ENCODE peak calls at places on chromosomes 2 and 18, in nine cellular contexts. A, T, D, B, V, U, S, R and Q are unnamed samples. For H3K36me3, the result is how much of the 10 kb centered on the place peaks cover.

GRCh38 chr2:229340086-229340760 is 69.1 kb upstream of the PID1 start:
- DNase-seq in B (no peak), U (no peak), V (no peak), S (no peak), A (no peak), T (no peak), R (no peak), D (no peak), Q (no peak)

GRCh38 chr2:117850015-117850414 is 35.5 kb downstream of the DDX18 start:
- DNase-seq in S (no peak), T (no peak), B (peak), R (no peak), V (no peak), U (no peak), A (no peak), D (no peak), Q (no peak)

GRCh38 chr18:47510831-47511230 is 259.4 kb upstream of the SKOR2 start:
- DNase-seq in A (no peak), U (no peak), R (no peak), V (no peak), D (no peak), S (no peak), T (no peak), B (no peak), Q (no peak)

GRCh38 chr2:132811148-132811915 is 141.3 kb upstream of the LYPD1 start:
- DNase-seq in R (no peak), A (no peak), S (no peak), D (no peak), T (no peak), B (no peak), V (no peak), U (no peak), Q (no peak)

GRCh38 chr2:241558532-241559488 is at the start of gene BOK:
- DNase-seq in R (no peak), D (peak), B (peak), S (peak), U (no peak), A (peak), T (peak), V (no peak), Q (peak)

GRCh38 chr2:72130671-72131360 is 16.8 kb downstream of the CYP26B1 start:
- DNase-seq in V (no peak), A (peak), T (no peak), S (no peak), D (no peak), R (no peak), B (peak), U (no peak), Q (peak)

GRCh38 chr2:30628341-30628740 is 178.9 kb downstream of the CAPN13 start:
- DNase-seq in R (no peak), V (no peak), T (no peak), A (no peak), D (no peak), S (no peak), U (no peak), B (no peak), Q (no peak)

GRCh38 chr2:230441188-230441897 is 25.3 kb downstream of the SP100 start:
- DNase-seq in B (no peak), A (no peak), D (peak), V (peak), R (no peak), T (no peak), S (no peak), U (no peak), Q (no peak)

GRCh38 chr2:49832555-49832954 is 678.2 kb upstream of the FSHR start:
- DNase-seq in U (no peak), R (no peak), V (no peak), B (no peak), D (no peak), A (no peak), S (no peak), T (peak), Q (no peak)

GRCh38 chr18:3245853-3246635 is 1.6 kb upstream of the MYL12A start:
- DNase-seq in S (peak), V (peak), T (peak), B (peak), D (peak), R (peak), A (peak), U (peak), Q (peak)

GRCh38 chr2:170123593-170123992 is 54.4 kb upstream of the MYO3B start:
- DNase-seq in R (no peak), S (no peak), T (no peak), V (no peak), A (no peak), D (no peak), U (no peak), B (peak), Q (no peak)

GRCh38 chr2:161223139-161223732 is 63.0 kb downstream of the TANK start:
- DNase-seq in V (no peak), U (no peak), D (no peak), A (no peak), B (peak), T (no peak), S (no peak), R (no peak), Q (no peak)

GRCh38 chr2:219230201-219230540 is 565 bp downstream of the ANKZF1 start:
- DNase-seq in U (peak), T (no peak), D (peak), A (no peak), V (no peak), B (peak), S (peak), R (no peak), Q (peak)

GRCh38 chr2:46545015-46545839 is 65.9 kb downstream of the TMEM247 start:
- DNase-seq in R (no peak), V (no peak), A (no peak), B (no peak), S (no peak), T (no peak), U (no peak), D (no peak), Q (no peak)

GRCh38 chr2:25149646-25150045 is 18.7 kb downstream of the POMC start:
- DNase-seq in S (no peak), D (no peak), V (no peak), U (no peak), T (no peak), A (no peak), B (no peak), R (no peak), Q (no peak)

GRCh38 chr2:32442020-32442467 is 85.2 kb downstream of the BIRC6 start:
- DNase-seq in U (no peak), T (no peak), B (no peak), S (no peak), D (no peak), V (no peak), R (no peak), A (no peak), Q (no peak)

GRCh38 chr2:32430804-32431203 is 74.0 kb downstream of the BIRC6 start:
- DNase-seq in V (no peak), A (no peak), U (no peak), R (no peak), D (no peak), B (no peak), T (no peak), S (no peak), Q (no peak)

GRCh38 chr2:32436150-32436549 is 79.3 kb downstream of the BIRC6 start:
- DNase-seq in D (peak), A (no peak), U (no peak), S (no peak), B (no peak), V (no peak), T (no peak), R (no peak), Q (no peak)
- H3K36me3 ChIP-seq in D (under half), A (half or more), U (half or more), S (half or more), B (under half), V (under half), T (under half), R (under half), Q (half or more)

GRCh38 chr2:226800941-226801784 is 1.5 kb upstream of the IRS1 start:
- DNase-seq in S (peak), U (peak), V (peak), D (peak), B (peak), T (peak), R (peak), A (peak), Q (peak)

GRCh38 chr2:226797989-226798421 is 1.6 kb downstream of the IRS1 start:
- DNase-seq in U (no peak), A (peak), D (no peak), V (no peak), S (peak), T (no peak), B (peak), R (no peak), Q (no peak)

GRCh38 chr2:226798422-226799210 is 1.0 kb downstream of the IRS1 start:
- DNase-seq in V (peak), S (peak), B (peak), A (peak), U (no peak), T (peak), D (peak), R (no peak), Q (peak)

GRCh38 chr2:226799211-226799975 is at the start of gene IRS1:
- DNase-seq in V (peak), D (peak), T (peak), R (peak), B (peak), A (peak), U (peak), S (peak), Q (peak)

GRCh38 chr2:226799976-226800940 is 638 bp upstream of the IRS1 start:
- DNase-seq in R (no peak), U (peak), B (peak), D (no peak), T (no peak), A (peak), V (no peak), S (peak), Q (no peak)
- H3K27ac ChIP-seq in R (no peak), U (peak), B (peak), D (peak), T (peak), A (peak), V (no peak), S (peak), Q (peak)

DNA sequence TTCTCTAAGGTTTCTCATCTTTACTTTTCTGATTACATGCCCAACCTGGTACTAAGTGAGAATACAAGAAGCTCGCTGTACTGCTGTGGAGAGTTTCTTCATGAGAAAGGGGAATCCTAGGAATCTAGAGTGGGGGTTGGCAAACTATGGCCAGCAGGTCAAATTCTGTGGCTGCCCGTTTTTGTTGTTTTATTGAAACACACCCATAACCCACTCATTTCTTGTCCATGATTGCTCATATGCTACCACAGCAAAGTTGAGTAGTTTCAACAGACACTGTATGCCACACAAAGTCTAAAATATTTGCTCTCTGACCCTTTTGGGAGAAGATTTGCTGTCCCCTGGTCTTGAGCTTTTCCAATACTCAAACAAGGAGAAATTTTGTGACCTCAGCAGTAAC is 58.8 kb downstream of the C2orf74 start:
- DNase-seq in A (no peak), U (no peak), S (no peak), V (no peak), T (no peak), D (peak), B (peak), R (no peak), Q (no peak)
- H3K36me3 ChIP-seq in A (half or more), U (under half), S (half or more), V (under half), T (under half), D (under half), B (under half), R (under half), Q (half or more)

DNA sequence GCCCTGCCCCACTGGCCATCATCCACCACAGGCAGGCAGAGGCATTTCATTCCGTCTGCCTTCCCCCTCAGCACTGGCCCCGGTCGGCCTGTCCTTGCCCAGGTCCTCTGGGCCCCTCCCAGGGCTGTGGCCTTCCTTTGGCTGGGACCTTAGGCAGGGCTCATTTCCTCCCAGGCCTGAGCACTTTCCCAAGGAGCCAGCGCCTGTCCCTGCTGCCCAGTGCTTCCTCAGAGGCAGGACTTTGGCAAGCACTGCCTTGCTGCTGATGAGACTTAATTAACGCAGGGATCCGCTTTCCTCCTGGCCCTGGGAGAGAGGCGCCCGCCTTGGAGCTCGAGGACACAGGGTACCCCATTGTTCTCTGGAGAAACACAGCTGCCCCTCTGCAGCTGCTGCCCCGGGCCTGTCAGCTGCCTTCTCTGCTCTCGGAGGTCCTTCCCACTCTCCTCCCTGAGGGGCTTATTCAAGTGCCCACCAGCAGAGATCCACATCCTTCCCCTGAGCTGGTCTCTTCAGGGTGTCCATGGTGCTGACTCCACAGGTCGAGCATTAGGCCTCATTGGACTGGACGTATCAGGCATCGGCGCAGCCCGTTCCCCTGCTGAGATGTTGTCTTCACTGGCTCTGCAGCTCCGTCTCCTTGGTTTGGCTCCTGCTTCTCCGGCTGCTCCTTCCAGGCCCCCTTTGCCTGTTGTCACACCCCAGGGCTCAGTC is 42.9 kb downstream of the ATOH8 start:
- DNase-seq in T (peak), D (no peak), V (no peak), R (peak), U (no peak), A (no peak), S (no peak), B (no peak), Q (no peak)
- H3K27ac ChIP-seq in T (peak), D (no peak), V (no peak), R (no peak), U (peak), A (no peak), S (peak), B (no peak), Q (peak)

GRCh38 chr2:216430811-216431210 is 18.5 kb downstream of the SMARCAL1 start:
- DNase-seq in T (no peak), R (no peak), S (no peak), A (no peak), U (no peak), B (no peak), V (no peak), D (no peak), Q (no peak)
- H3K36me3 ChIP-seq in T (under half), R (under half), S (half or more), A (under half), U (half or more), B (under half), V (under half), D (under half), Q (under half)

GRCh38 chr18:11995445-11996189 is 14.3 kb downstream of the IMPA2 start:
- DNase-seq in V (peak), R (peak), T (peak), B (peak), A (no peak), U (peak), D (peak), S (peak), Q (peak)
- H3K27ac ChIP-seq in V (no peak), R (no peak), T (peak), B (peak), A (no peak), U (peak), D (no peak), S (peak), Q (peak)

GRCh38 chr2:166614027-166614426 is 120.0 kb upstream of the SCN7A start:
- DNase-seq in U (no peak), S (no peak), R (no peak), T (no peak), V (no peak), D (no peak), B (peak), A (no peak), Q (no peak)

GRCh38 chr2:166612214-166612613 is 118.2 kb upstream of the SCN7A start:
- DNase-seq in U (no peak), S (no peak), B (no peak), D (no peak), A (no peak), R (no peak), T (no peak), V (no peak), Q (no peak)

GRCh38 chr2:166613226-166613625 is 119.2 kb upstream of the SCN7A start:
- DNase-seq in T (no peak), A (no peak), B (no peak), R (no peak), D (no peak), V (no peak), S (no peak), U (no peak), Q (no peak)

GRCh38 chr2:166609183-166609959 is 115.3 kb upstream of the SCN7A start:
- DNase-seq in V (no peak), R (no peak), T (no peak), D (no peak), S (no peak), A (no peak), B (peak), U (no peak), Q (no peak)

DNA sequence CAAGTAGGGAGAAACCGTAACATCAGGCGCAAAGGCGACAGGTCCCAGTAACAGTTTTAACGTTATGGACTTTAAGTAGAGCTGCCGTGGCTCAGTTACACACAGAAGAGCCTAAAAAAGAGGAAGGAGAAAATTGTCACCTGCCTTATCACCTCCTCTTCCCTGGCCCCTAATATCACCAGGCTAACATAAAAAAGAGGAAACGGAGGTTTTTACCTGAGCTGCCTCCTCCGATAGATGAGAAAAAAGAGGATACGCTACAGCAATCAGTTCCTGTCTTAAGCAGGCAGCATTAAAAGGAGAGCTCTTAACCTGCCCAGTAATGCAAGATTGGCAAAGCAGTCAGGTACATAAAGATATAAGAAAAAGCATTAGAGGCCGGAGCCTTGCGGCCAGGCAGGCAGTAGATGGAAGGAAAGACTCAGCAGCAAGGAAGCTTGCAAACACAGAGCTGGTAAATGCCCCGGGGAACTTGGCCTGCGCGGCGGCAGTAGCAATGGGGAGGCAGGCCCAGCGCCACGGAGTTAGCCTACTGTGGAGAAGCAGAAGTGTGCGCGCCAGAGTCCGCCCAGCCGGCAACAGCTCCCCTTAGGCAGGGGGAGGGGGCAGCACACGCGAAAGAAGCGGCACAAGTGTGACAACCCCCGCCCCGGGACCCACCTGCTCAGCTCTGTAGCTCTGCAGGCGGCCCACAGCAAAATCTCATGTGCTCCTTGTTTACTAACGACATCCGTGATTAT is 116.3 kb upstream of the SCN7A start:
- DNase-seq in A (no peak), U (no peak), B (peak), R (no peak), V (no peak), S (no peak), D (no peak), T (peak), Q (peak)
- H3K36me3 ChIP-seq in A (under half), U (under half), B (under half), R (under half), V (under half), S (under half), D (under half), T (under half), Q (under half)

GRCh38 chr18:44723366-44723765 is 42.7 kb downstream of the SETBP1 start:
- DNase-seq in U (no peak), V (no peak), D (no peak), T (no peak), B (no peak), R (no peak), A (no peak), S (no peak), Q (no peak)
- H3K27ac ChIP-seq in U (no peak), V (no peak), D (no peak), T (no peak), B (no peak), R (no peak), A (no peak), S (peak), Q (no peak)

GRCh38 chr18:28999711-29000110 is 822.8 kb upstream of the CDH2 start:
- DNase-seq in U (no peak), R (no peak), S (no peak), D (no peak), A (no peak), B (no peak), V (no peak), T (no peak), Q (no peak)
- H3K36me3 ChIP-seq in U (under half), R (under half), S (under half), D (under half), A (under half), B (under half), V (under half), T (under half), Q (under half)

GRCh38 chr2:195555971-195556370 is 101.1 kb upstream of the SLC39A10 start:
- DNase-seq in D (no peak), V (no peak), B (no peak), R (no peak), U (no peak), A (no peak), T (no peak), S (no peak), Q (no peak)

GRCh38 chr2:195562624-195563566 is 94.1 kb upstream of the SLC39A10 start:
- DNase-seq in R (no peak), V (no peak), D (no peak), A (no peak), S (no peak), B (peak), T (no peak), U (no peak), Q (no peak)

GRCh38 chr2:195561205-195562032 is 95.6 kb upstream of the SLC39A10 start:
- DNase-seq in V (no peak), D (peak), T (no peak), S (no peak), U (no peak), R (no peak), A (no peak), B (no peak), Q (no peak)

GRCh38 chr2:195560209-195560907 is 96.7 kb upstream of the SLC39A10 start:
- DNase-seq in A (no peak), S (peak), U (no peak), D (no peak), T (no peak), V (no peak), B (no peak), R (no peak), Q (no peak)

GRCh38 chr2:195559431-195559914 is 97.6 kb upstream of the SLC39A10 start:
- DNase-seq in T (peak), B (peak), S (no peak), R (no peak), D (peak), U (no peak), V (peak), A (no peak), Q (no peak)
- H3K27ac ChIP-seq in T (peak), B (peak), S (peak), R (no peak), D (peak), U (no peak), V (peak), A (peak), Q (peak)